ENCODE peak calls at places on chromosomes 7 and 10, in four cellular contexts. One of them, this sample, is unnamed.

GRCh38 chr7:40859965-40860543 is 725.2 kb downstream of the SUGCT start:
- DNase-seq in K562: no peak
- DNase-seq in SK-N-SH: no peak
- DNase-seq in HCT116: no peak
- DNase-seq in this sample: no peak

GRCh38 chr10:94992811-94993210 is 54.4 kb downstream of the CYP2C9 start:
- DNase-seq in SK-N-SH: no peak
- DNase-seq in K562: no peak
- DNase-seq in HCT116: no peak
- DNase-seq in this sample: no peak

GRCh38 chr10:94546058-94546595 is 539 bp downstream of the HELLS start:
- DNase-seq in SK-N-SH: peak
- DNase-seq in HCT116: no peak
- DNase-seq in K562: peak
- DNase-seq in this sample: peak

GRCh38 chr7:135169141-135169935 is 1.2 kb downstream of the CYREN start:
- DNase-seq in K562: peak
- DNase-seq in HCT116: peak
- DNase-seq in SK-N-SH: peak
- DNase-seq in this sample: peak

GRCh38 chr10:1120146-1120695 is 64.0 kb downstream of the WDR37 start:
- DNase-seq in K562: no peak
- DNase-seq in HCT116: no peak
- DNase-seq in SK-N-SH: no peak
- DNase-seq in this sample: no peak

GRCh38 chr7:51228386-51228958 is 88.1 kb downstream of the COBL start:
- DNase-seq in SK-N-SH: no peak
- DNase-seq in HCT116: no peak
- DNase-seq in K562: no peak
- DNase-seq in this sample: no peak

GRCh38 chr10:132423966-132424847 is 27.2 kb downstream of the PWWP2B start:
- DNase-seq in SK-N-SH: peak
- DNase-seq in HCT116: no peak
- DNase-seq in K562: no peak
- DNase-seq in this sample: no peak

GRCh38 chr7:100157334-100158228 is 942 bp downstream of the TRAPPC14 start:
- DNase-seq in SK-N-SH: peak
- DNase-seq in K562: peak
- DNase-seq in HCT116: no peak
- DNase-seq in this sample: peak

GRCh38 chr7:7911339-7911738 is 57.3 kb upstream of the GLCCI1 start:
- DNase-seq in HCT116: no peak
- DNase-seq in SK-N-SH: no peak
- DNase-seq in K562: no peak
- DNase-seq in this sample: peak

GRCh38 chr10:51427758-51428157 is 271.6 kb downstream of the CSTF2T start:
- DNase-seq in K562: no peak
- DNase-seq in HCT116: no peak
- DNase-seq in SK-N-SH: no peak
- DNase-seq in this sample: no peak

GRCh38 chr7:43071604-43072003 is 40.8 kb upstream of the HECW1 start:
- DNase-seq in SK-N-SH: peak
- DNase-seq in HCT116: peak
- DNase-seq in K562: peak
- DNase-seq in this sample: no peak

GRCh38 chr7:1395211-1396070 is 63.8 kb downstream of the MICALL2 start:
- DNase-seq in K562: no peak
- DNase-seq in SK-N-SH: peak
- DNase-seq in HCT116: no peak
- DNase-seq in this sample: no peak

GRCh38 chr7:32250494-32251260 is 180.5 kb upstream of the PDE1C start:
- DNase-seq in HCT116: no peak
- DNase-seq in SK-N-SH: no peak
- DNase-seq in K562: no peak
- DNase-seq in this sample: no peak

GRCh38 chr7:20787658-20788057 is 972 bp upstream of the SP8 start:
- DNase-seq in SK-N-SH: no peak
- DNase-seq in HCT116: no peak
- DNase-seq in K562: no peak
- DNase-seq in this sample: no peak

GRCh38 chr10:33163941-33164824 is 170.3 kb downstream of the NRP1 start:
- DNase-seq in HCT116: no peak
- DNase-seq in SK-N-SH: no peak
- DNase-seq in K562: no peak
- DNase-seq in this sample: peak

GRCh38 chr10:60396766-60397165 is 7.1 kb upstream of the ANK3 start:
- DNase-seq in K562: no peak
- DNase-seq in HCT116: no peak
- DNase-seq in SK-N-SH: no peak
- DNase-seq in this sample: no peak

GRCh38 chr7:34449765-34450164 is 208.3 kb upstream of the NPSR1 start:
- DNase-seq in HCT116: no peak
- DNase-seq in K562: no peak
- DNase-seq in SK-N-SH: no peak
- DNase-seq in this sample: no peak

GRCh38 chr7:5528071-5528814 is 104.6 kb upstream of the TNRC18 start:
- DNase-seq in HCT116: no peak
- DNase-seq in K562: no peak
- DNase-seq in SK-N-SH: no peak
- DNase-seq in this sample: no peak

GRCh38 chr7:5532520-5533335 is 109.1 kb upstream of the TNRC18 start:
- DNase-seq in HCT116: no peak
- DNase-seq in K562: peak
- DNase-seq in SK-N-SH: peak
- DNase-seq in this sample: peak

GRCh38 chr7:5525271-5526189 is 101.9 kb upstream of the TNRC18 start:
- DNase-seq in HCT116: peak
- DNase-seq in K562: no peak
- DNase-seq in SK-N-SH: peak
- DNase-seq in this sample: peak

GRCh38 chr7:5526190-5527037 is 102.8 kb upstream of the TNRC18 start:
- DNase-seq in K562: no peak
- DNase-seq in HCT116: no peak
- DNase-seq in SK-N-SH: peak
- DNase-seq in this sample: peak

GRCh38 chr7:5528815-5529442 is 105.3 kb upstream of the TNRC18 start:
- DNase-seq in K562: no peak
- DNase-seq in SK-N-SH: no peak
- DNase-seq in HCT116: no peak
- DNase-seq in this sample: no peak
- TF ChIP-seq SIN3A in K562: peak
- TF ChIP-seq SIN3A in SK-N-SH: no peak
- TF ChIP-seq SIN3A in HCT116: no peak
- TF ChIP-seq SIN3A in this sample: no peak

GRCh38 chr10:77461636-77462296 is 175.8 kb downstream of the KCNMA1 start:
- DNase-seq in HCT116: no peak
- DNase-seq in K562: no peak
- DNase-seq in SK-N-SH: no peak
- DNase-seq in this sample: no peak
- TF ChIP-seq SIN3A in HCT116: no peak
- TF ChIP-seq SIN3A in K562: no peak
- TF ChIP-seq SIN3A in SK-N-SH: no peak
- TF ChIP-seq SIN3A in this sample: no peak

GRCh38 chr7:157410831-157411556 is 74.2 kb downstream of the DNAJB6 start:
- DNase-seq in K562: no peak
- DNase-seq in HCT116: no peak
- DNase-seq in SK-N-SH: no peak
- DNase-seq in this sample: no peak
- TF ChIP-seq SIN3A in K562: no peak
- TF ChIP-seq SIN3A in HCT116: no peak
- TF ChIP-seq SIN3A in SK-N-SH: no peak
- TF ChIP-seq SIN3A in this sample: no peak

GRCh38 chr10:100826983-100827818 is 81.8 kb downstream of the PAX2 start:
- DNase-seq in K562: peak
- DNase-seq in HCT116: peak
- DNase-seq in SK-N-SH: peak
- DNase-seq in this sample: no peak

GRCh38 chr10:100829933-100830727 is 82.6 kb upstream of the SLF2 start:
- DNase-seq in SK-N-SH: no peak
- DNase-seq in K562: no peak
- DNase-seq in HCT116: no peak
- DNase-seq in this sample: no peak

GRCh38 chr10:100829103-100829870 is 83.5 kb upstream of the SLF2 start:
- DNase-seq in HCT116: no peak
- DNase-seq in K562: peak
- DNase-seq in SK-N-SH: peak
- DNase-seq in this sample: no peak

GRCh38 chr10:100827819-100828743 is 82.7 kb downstream of the PAX2 start:
- DNase-seq in K562: peak
- DNase-seq in HCT116: no peak
- DNase-seq in SK-N-SH: peak
- DNase-seq in this sample: no peak

GRCh38 chr10:100828744-100829102 is 83.3 kb downstream of the PAX2 start:
- DNase-seq in HCT116: no peak
- DNase-seq in K562: peak
- DNase-seq in SK-N-SH: peak
- DNase-seq in this sample: no peak
- TF ChIP-seq SIN3A in HCT116: no peak
- TF ChIP-seq SIN3A in K562: no peak
- TF ChIP-seq SIN3A in SK-N-SH: no peak
- TF ChIP-seq SIN3A in this sample: no peak

DNA sequence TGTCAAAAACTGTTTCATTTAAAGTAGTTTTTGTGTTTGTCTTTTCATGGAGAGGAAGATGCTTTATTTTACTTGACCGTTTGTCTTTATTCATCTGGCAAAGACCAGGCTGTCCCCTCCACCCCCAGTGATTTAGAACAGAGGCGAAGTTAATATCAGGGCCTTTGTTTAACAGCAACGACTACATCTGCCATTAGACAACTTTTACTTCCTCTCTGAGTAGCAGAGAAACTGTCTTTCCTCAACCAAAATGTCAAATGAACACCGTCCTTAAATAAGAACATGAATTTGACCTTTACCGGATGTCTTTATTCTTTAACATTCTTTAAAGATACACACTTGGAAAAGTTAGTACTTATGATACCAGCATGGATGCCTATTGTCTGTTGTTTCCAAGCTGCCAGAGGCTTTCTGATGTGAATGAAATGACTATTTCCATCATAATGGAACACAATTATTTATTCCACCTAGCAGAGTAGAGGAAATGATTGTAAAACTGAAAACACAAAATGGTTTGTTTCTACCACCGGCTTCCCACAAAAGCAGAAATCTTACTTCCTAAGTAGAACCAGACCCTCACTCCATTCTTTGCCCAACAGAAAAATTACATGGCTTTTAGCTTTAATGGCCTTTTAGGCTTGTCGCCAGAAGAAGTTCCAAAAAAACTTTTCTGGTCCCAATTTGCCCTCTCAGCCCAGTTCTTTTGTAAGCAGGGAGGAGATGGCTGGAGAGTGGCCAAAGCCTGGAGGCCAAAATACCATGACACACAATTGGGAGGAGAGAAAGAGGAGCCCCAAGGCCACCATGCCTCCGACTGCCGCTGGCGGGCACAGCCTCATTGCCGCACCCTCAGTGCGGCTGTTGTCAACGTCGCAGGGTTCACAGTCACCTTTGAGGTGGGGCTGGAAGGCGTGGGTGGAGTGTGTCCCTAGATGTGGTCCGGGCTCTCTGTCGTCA is 168.5 kb downstream of the TEX36 start:
- DNase-seq in HCT116: no peak
- DNase-seq in SK-N-SH: peak
- DNase-seq in K562: no peak
- DNase-seq in this sample: no peak
- TF ChIP-seq SIN3A in HCT116: no peak
- TF ChIP-seq SIN3A in SK-N-SH: no peak
- TF ChIP-seq SIN3A in K562: no peak
- TF ChIP-seq SIN3A in this sample: no peak

This sample was measured in HepG2.